ENCODE peak calls at places on chromosomes 3 and 15, in four cellular contexts. T is heart right ventricle, A is left lung, P is esophagus squamous epithelium. Y is an unnamed sample.

GRCh38 chr15:93703092-93703785 is 528.1 kb upstream of the MCTP2 start:
- DNase-seq in T (no peak), P (no peak), A (no peak), Y (no peak)

GRCh38 chr3:146543461-146544012 is 870 bp downstream of the PLSCR1 start:
- DNase-seq in A (no peak), T (no peak), P (no peak), Y (no peak)

GRCh38 chr3:197559662-197560061 is 3.9 kb upstream of the BDH1 start:
- DNase-seq in A (no peak), T (no peak), P (no peak), Y (no peak)

GRCh38 chr3:186254676-186255665 is 107.1 kb downstream of the DGKG start:
- DNase-seq in T (no peak), A (no peak), P (no peak), Y (peak; percentile 37)

GRCh38 chr3:141333796-141334626 is 34.3 kb upstream of the ZBTB38 start:
- DNase-seq in A (no peak), P (no peak), T (no peak), Y (no peak)

GRCh38 chr15:76368135-76368588 is 31.6 kb downstream of the ISL2 start:
- DNase-seq in A (no peak), T (no peak), P (no peak), Y (no peak)

GRCh38 chr3:109336272-109336957 is 931 bp downstream of the DPPA4 start:
- DNase-seq in T (no peak), P (no peak), A (no peak), Y (no peak)

GRCh38 chr15:50143255-50143860 is 24.3 kb upstream of the ATP8B4 start:
- DNase-seq in A (no peak), T (no peak), P (no peak), Y (no peak)

GRCh38 chr3:141408596-141408995 is 40.3 kb downstream of the ZBTB38 start:
- DNase-seq in T (no peak), A (no peak), P (no peak), Y (no peak)

GRCh38 chr3:14179795-14180194 is 1.2 kb downstream of the LSM3 start:
- DNase-seq in T (no peak), A (no peak), P (no peak), Y (no peak)
- H3K4me1 ChIP-seq in T (peaks cover 44% of the 10 kb centered on the region), A (peaks cover 53% of the 10 kb centered on the region), P (peaks cover 44% of the 10 kb centered on the region), Y (peaks cover 31% of the 10 kb centered on the region)

DNA sequence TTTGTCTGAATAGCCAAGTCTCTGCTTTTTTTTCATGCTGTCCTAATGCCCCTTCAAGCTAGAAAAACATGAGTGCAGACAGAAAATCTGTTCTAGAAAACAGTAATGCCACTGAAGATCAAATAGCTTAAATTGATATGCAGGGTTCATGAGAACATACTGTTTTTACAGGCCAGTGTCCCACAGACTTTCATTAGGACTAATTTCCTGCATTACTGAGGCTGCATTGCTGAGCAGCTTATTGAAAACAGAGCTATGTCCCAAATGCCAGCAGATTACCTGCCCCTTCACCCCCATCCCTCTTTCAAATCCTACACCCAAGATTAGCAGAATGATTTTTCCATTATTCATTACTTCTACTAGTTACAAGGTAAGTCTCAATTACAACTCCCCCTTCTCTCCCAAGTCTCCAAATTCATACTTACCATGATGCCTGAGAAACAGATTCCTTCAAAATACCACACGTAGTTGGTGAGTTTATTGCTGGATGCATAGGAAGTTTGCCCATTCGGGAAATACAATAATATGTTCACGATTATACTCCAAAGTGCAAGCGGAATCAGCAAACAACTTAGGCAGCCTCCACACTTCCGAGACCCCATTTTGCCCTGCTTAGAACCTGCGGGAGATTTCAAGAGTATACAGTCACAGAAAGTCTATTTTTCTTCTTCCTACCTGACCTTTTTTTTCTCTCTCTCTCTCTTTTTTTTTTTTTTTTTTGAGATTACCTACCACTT is 487 bp downstream of the TM4SF18 start:
- DNase-seq in T (no peak), P (no peak), A (no peak), Y (no peak)
- H3K4me3 ChIP-seq in T (peak overlapping the region; percentile 8), P (no peak overlapping the region), A (no peak overlapping the region), Y (no peak overlapping the region)

GRCh38 chr3:89223188-89223587 is 115.8 kb downstream of the EPHA3 start:
- DNase-seq in A (no peak), T (no peak), P (no peak), Y (no peak)

GRCh38 chr3:89221913-89222312 is 114.5 kb downstream of the EPHA3 start:
- DNase-seq in T (no peak), A (no peak), P (no peak), Y (no peak)

GRCh38 chr3:89227634-89228033 is 120.2 kb downstream of the EPHA3 start:
- DNase-seq in P (no peak), T (no peak), A (no peak), Y (no peak)

GRCh38 chr3:89232155-89232554 is 124.7 kb downstream of the EPHA3 start:
- DNase-seq in A (no peak), T (no peak), P (no peak), Y (no peak)

DNA sequence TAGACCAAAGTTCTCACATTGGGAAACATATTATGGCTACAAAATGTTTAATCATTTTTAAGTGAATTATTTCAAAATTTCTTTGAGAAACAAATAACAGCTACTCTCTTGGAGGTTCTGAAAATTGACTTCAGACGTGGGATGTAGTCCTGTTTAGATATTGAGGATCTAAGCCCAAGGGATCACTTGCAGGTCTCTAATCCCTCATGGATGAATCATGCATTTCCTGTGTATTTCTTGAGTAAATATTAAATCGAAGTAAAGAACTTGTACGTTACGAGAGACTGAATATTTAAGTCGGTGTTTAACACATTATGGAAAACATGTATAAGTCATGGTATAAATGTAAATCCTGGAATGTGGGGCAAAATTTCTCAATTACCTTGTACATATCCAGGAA is 119.8 kb downstream of the EPHA3 start:
- DNase-seq in A (no peak), T (no peak), P (no peak), Y (no peak)
- H3K27ac ChIP-seq in A (no peak overlapping the region), T (no peak overlapping the region), P (no peak overlapping the region), Y (peak overlapping the region; percentile 7)

GRCh38 chr3:62703423-62704167 is 171.6 kb downstream of the CADPS start:
- DNase-seq in A (no peak), T (no peak), P (no peak), Y (no peak)

GRCh38 chr3:62710761-62711160 is 164.5 kb downstream of the CADPS start:
- DNase-seq in P (no peak), A (no peak), T (no peak), Y (no peak)

GRCh38 chr3:62712776-62713175 is 162.4 kb downstream of the CADPS start:
- DNase-seq in P (no peak), A (no peak), T (no peak), Y (no peak)

GRCh38 chr3:62708642-62709041 is 166.6 kb downstream of the CADPS start:
- DNase-seq in T (no peak), A (no peak), P (no peak), Y (no peak)
- H3K4me1 ChIP-seq in T (peaks cover 7% of the 10 kb centered on the region), A (no peaks in the 10 kb centered on the region), P (no peaks in the 10 kb centered on the region), Y (no peaks in the 10 kb centered on the region)

GRCh38 chr15:29677871-29678431 is 144.3 kb downstream of the TJP1 start:
- DNase-seq in A (no peak), P (no peak), T (no peak), Y (peak; percentile 38)
- H3K4me3 ChIP-seq in A (no peak overlapping the region), P (no peak overlapping the region), T (no peak overlapping the region), Y (no peak overlapping the region)

DNA sequence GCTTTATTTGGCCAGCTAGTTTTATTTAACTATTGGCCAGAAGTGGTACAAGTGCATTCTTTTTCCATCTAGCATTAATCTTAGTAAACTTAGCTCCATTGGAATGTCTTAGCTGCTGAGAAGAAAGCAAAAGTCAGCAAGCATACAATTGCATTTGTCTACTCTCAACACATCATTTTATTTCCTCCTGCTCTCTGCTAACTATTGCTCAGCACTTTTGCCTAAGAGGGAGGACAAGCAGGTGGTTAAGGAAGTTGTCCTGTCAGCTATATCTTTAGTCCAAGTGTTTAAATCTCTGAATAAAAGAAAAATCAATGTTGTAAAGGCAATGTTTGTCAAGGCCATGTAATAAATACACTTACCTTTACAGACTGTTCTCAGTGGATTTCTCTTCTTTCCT is 51.0 kb downstream of the FHIT start:
- DNase-seq in T (no peak), P (no peak), A (no peak), Y (no peak)
- H3K27ac ChIP-seq in T (no peak overlapping the region), P (no peak overlapping the region), A (no peak overlapping the region), Y (no peak overlapping the region)

GRCh38 chr3:131028844-131029243 is 2.2 kb downstream of the NEK11 start:
- DNase-seq in T (no peak), A (no peak), P (no peak), Y (no peak)

GRCh38 chr3:131025500-131025899 is 1.1 kb downstream of the ASTE1 start:
- DNase-seq in P (no peak), A (no peak), T (no peak), Y (no peak)

GRCh38 chr3:131031660-131032059 is 5.0 kb downstream of the NEK11 start:
- DNase-seq in A (no peak), P (no peak), T (no peak), Y (no peak)

GRCh38 chr3:131026321-131027151 is at the start of the genes ASTE1 and NEK11:
- DNase-seq in A (peak; percentile 92), T (peak; percentile 89), P (peak; percentile 56), Y (peak; percentile 94)
- H3K4me1 ChIP-seq in A (peaks cover 41% of the 10 kb centered on the region), T (peaks cover 46% of the 10 kb centered on the region), P (peaks cover 27% of the 10 kb centered on the region), Y (no peaks in the 10 kb centered on the region)

GRCh38 chr3:168249539-168250414 is 154.1 kb upstream of the GOLIM4 start:
- DNase-seq in A (peak; percentile 77), T (peak; percentile 69), P (no peak), Y (peak; percentile 73)
- H3K4me3 ChIP-seq in A (peak overlapping the region; percentile 50), T (peak overlapping the region; percentile 38), P (peak overlapping the region; percentile 41), Y (peak overlapping the region; percentile 78)

Y was measured in ascending aorta.